ENCODE peak calls at places on chromosomes 13 and 19, in four cellular contexts. S, W, F and D are unnamed samples.
A peak's percentile ranks its signal among the peaks of the same experiment; 100 is the strongest.

GRCh38 chr19:3163230-3163886 is 15.2 kb upstream of the S1PR4 start:
- DNase-seq in S (peak; percentile 72), W (no peak), F (peak; percentile 88), D (peak; percentile 27)

GRCh38 chr13:41577437-41577836 is 120.1 kb downstream of the RGCC start:
- DNase-seq in S (peak; percentile 46), W (no peak), F (no peak), D (no peak)

GRCh38 chr19:38543807-38544568 is 73.8 kb downstream of the MAP4K1 start:
- DNase-seq in S (peak; percentile 49), W (peak; percentile 68), F (peak; percentile 95), D (peak; percentile 85)

GRCh38 chr13:72255908-72256307 is 388.9 kb upstream of the DACH1 start:
- DNase-seq in S (no peak), W (no peak), F (no peak), D (no peak)

GRCh38 chr19:40519352-40520322 is 52.8 kb downstream of the SPTBN4 start:
- DNase-seq in S (peak; percentile 56), W (no peak), F (peak; percentile 85), D (no peak)

GRCh38 chr13:43663474-43664090 is 123.2 kb downstream of the ENOX1 start:
- DNase-seq in S (no peak), W (no peak), F (no peak), D (no peak)

GRCh38 chr13:43388282-43389034 is 365.1 kb downstream of the DNAJC15 start:
- DNase-seq in S (no peak), W (no peak), F (no peak), D (no peak)

GRCh38 chr13:51246411-51247298 is 24.5 kb downstream of the FAM124A start:
- DNase-seq in S (peak; percentile 82), W (no peak), F (peak; percentile 89), D (peak; percentile 53)

GRCh38 chr19:19385900-19386339 is 19.6 kb upstream of the GATAD2A start:
- DNase-seq in S (no peak), W (no peak), F (peak; percentile 72), D (no peak)

GRCh38 chr13:73273276-73273675 is 214.5 kb downstream of the KLF5 start:
- DNase-seq in S (no peak), W (no peak), F (no peak), D (no peak)

GRCh38 chr13:44866512-44866911 is 122.8 kb downstream of the NUFIP1 start:
- DNase-seq in S (no peak), W (no peak), F (no peak), D (no peak)

GRCh38 chr13:110106726-110107125 is 200.2 kb downstream of the COL4A1 start:
- DNase-seq in S (peak; percentile 86), W (no peak), F (peak; percentile 78), D (no peak)

GRCh38 chr19:44863990-44864389 is 17.9 kb downstream of the NECTIN2 start:
- DNase-seq in S (no peak), W (no peak), F (no peak), D (no peak)

GRCh38 chr19:21092107-21092506 is 10.1 kb downstream of the ZNF714 start:
- DNase-seq in S (no peak), W (no peak), F (no peak), D (no peak)

GRCh38 chr19:46503848-46504453 is 8.3 kb upstream of the PNMA8B start:
- DNase-seq in S (no peak), W (no peak), F (no peak), D (peak; percentile 30)

GRCh38 chr19:54390942-54391577 is 24.2 kb upstream of the TTYH1 start:
- DNase-seq in S (no peak), W (no peak), F (no peak), D (no peak)

GRCh38 chr19:12859546-12859945 is 21.2 kb downstream of the MAST1 start:
- DNase-seq in S (no peak), W (no peak), F (no peak), D (no peak)

GRCh38 chr19:13840751-13841338 is 36.1 kb upstream of the NANOS3 start:
- DNase-seq in S (no peak), W (no peak), F (no peak), D (no peak)

GRCh38 chr13:113903912-113904311 is 40.0 kb upstream of the GAS6 start:
- DNase-seq in S (no peak), W (no peak), F (no peak), D (no peak)

GRCh38 chr13:106566682-106567420 is 1.1 kb downstream of the ARGLU1 start:
- DNase-seq in S (peak; percentile 76), W (peak; percentile 48), F (peak; percentile 68), D (no peak)

GRCh38 chr13:100130092-100130491 is 41.2 kb downstream of the PCCA start:
- DNase-seq in S (no peak), W (no peak), F (no peak), D (peak; percentile 1)

GRCh38 chr19:13905634-13906524 is at the start of the genes BRME1 and CC2D1A:
- DNase-seq in S (peak; percentile 97), W (peak; percentile 73), F (peak; percentile 98), D (peak; percentile 74)

GRCh38 chr19:10112037-10112751 is 701 bp downstream of the P2RY11 start:
- DNase-seq in S (no peak), W (no peak), F (no peak), D (no peak)

GRCh38 chr19:1027020-1027952 is 878 bp downstream of the CNN2 start:
- DNase-seq in S (no peak), W (no peak), F (no peak), D (no peak)

GRCh38 chr19:42653841-42654240 is 59.1 kb upstream of the CEACAM8 start:
- DNase-seq in S (no peak), W (no peak), F (no peak), D (no peak)

GRCh38 chr19:39752390-39752789 is 14.6 kb upstream of the CLC start:
- DNase-seq in S (no peak), W (no peak), F (no peak), D (no peak)